ENCODE peak calls at places on chromosomes 12 and 14, in seven cellular contexts. Z is suprapubic skin, U is heart right ventricle, E is esophagus muscularis mucosa, B is sigmoid colon, H is uterus, Q is left ventricle myocardium inferior. C is an unnamed sample.

GRCh38 chr14:74599201-74599809 is 12.7 kb downstream of the LTBP2 start:
- DNase-seq in Z (no peak), U (peak; percentile 47), E (no peak), B (no peak), H (peak; percentile 49), Q (no peak), C (peak; percentile 52)

GRCh38 chr14:75604979-75605825 is 26.8 kb downstream of the FLVCR2 start:
- DNase-seq in Z (no peak), U (no peak), E (no peak), B (no peak), H (no peak), Q (peak; percentile 49), C (no peak)

GRCh38 chr12:1162083-1162760 is 171.2 kb downstream of the ERC1 start:
- DNase-seq in Z (no peak), U (no peak), E (no peak), B (no peak), H (no peak), Q (no peak), C (no peak)

GRCh38 chr14:94384342-94384741 is 4.1 kb downstream of the SERPINA1 start:
- DNase-seq in Z (no peak), U (no peak), E (no peak), B (peak; percentile 17), H (no peak), Q (no peak), C (peak; percentile 35)

GRCh38 chr14:56359245-56359644 is 220.4 kb upstream of the TMEM260 start:
- DNase-seq in Z (no peak), U (no peak), E (no peak), B (no peak), H (no peak), Q (no peak), C (no peak)

GRCh38 chr14:70052990-70053389 is 135.8 kb downstream of the SLC8A3 start:
- DNase-seq in Z (no peak), U (no peak), E (no peak), B (no peak), H (no peak), Q (no peak), C (no peak)

GRCh38 chr12:124862768-124863408 is 776 bp downstream of the SCARB1 start:
- DNase-seq in Z (no peak), U (no peak), E (no peak), B (no peak), H (peak; percentile 21), Q (no peak), C (no peak)

GRCh38 chr14:51581017-51581881 is 70.5 kb upstream of the FRMD6 start:
- DNase-seq in Z (no peak), U (no peak), E (no peak), B (no peak), H (no peak), Q (no peak), C (no peak)

GRCh38 chr14:99393059-99393655 is 87.5 kb downstream of the SETD3 start:
- DNase-seq in Z (no peak), U (peak; percentile 24), E (no peak), B (no peak), H (no peak), Q (no peak), C (no peak)

GRCh38 chr14:97638864-97639263 is 841.7 kb downstream of the VRK1 start:
- DNase-seq in Z (no peak), U (no peak), E (no peak), B (no peak), H (no peak), Q (no peak), C (no peak)

GRCh38 chr12:105214141-105214540 is 21.8 kb downstream of the APPL2 start:
- DNase-seq in Z (no peak), U (no peak), E (no peak), B (no peak), H (no peak), Q (no peak), C (no peak)

GRCh38 chr14:31543969-31544799 is 17.0 kb upstream of the NUBPL start:
- DNase-seq in Z (no peak), U (no peak), E (no peak), B (no peak), H (no peak), Q (no peak), C (no peak)

GRCh38 chr12:10719482-10719881 is 3.6 kb downstream of the YBX3 start:
- DNase-seq in Z (no peak), U (no peak), E (no peak), B (no peak), H (no peak), Q (peak; percentile 22), C (no peak)

GRCh38 chr12:51242150-51242549 is 3.5 kb downstream of the DAZAP2 start:
- DNase-seq in Z (no peak), U (no peak), E (no peak), B (peak; percentile 73), H (no peak), Q (peak; percentile 33), C (peak; percentile 66)

GRCh38 chr12:89461649-89462612 is 62.7 kb downstream of the GALNT4 start:
- DNase-seq in Z (no peak), U (no peak), E (no peak), B (no peak), H (no peak), Q (no peak), C (no peak)

GRCh38 chr12:15886372-15887042 is 4.3 kb downstream of the STRAP start:
- DNase-seq in Z (no peak), U (no peak), E (no peak), B (no peak), H (no peak), Q (no peak), C (no peak)

GRCh38 chr12:89544730-89545184 is 18.9 kb upstream of the POC1B start:
- DNase-seq in Z (no peak), U (peak; percentile 49), E (peak; percentile 90), B (peak; percentile 64), H (no peak), Q (peak; percentile 56), C (peak; percentile 68)

GRCh38 chr14:62181591-62181990 is 419.4 kb downstream of the SNAPC1 start:
- DNase-seq in Z (no peak), U (no peak), E (no peak), B (no peak), H (no peak), Q (no peak), C (no peak)
- TF ChIP-seq CTCF in Z (no peak), U (no peak), E (no peak), B (no peak), H (no peak), Q (no peak), C (no peak)

GRCh38 chr12:75704664-75705063 is 193.3 kb upstream of the KRR1 start:
- DNase-seq in Z (no peak), U (no peak), E (no peak), B (no peak), H (no peak), Q (no peak), C (no peak)

GRCh38 chr12:75708829-75709228 is 197.4 kb upstream of the KRR1 start:
- DNase-seq in Z (no peak), U (no peak), E (no peak), B (no peak), H (no peak), Q (no peak), C (no peak)

GRCh38 chr12:75707983-75708382 is 196.6 kb upstream of the KRR1 start:
- DNase-seq in Z (no peak), U (no peak), E (no peak), B (no peak), H (no peak), Q (no peak), C (no peak)

GRCh38 chr12:75705749-75706719 is 194.6 kb upstream of the KRR1 start:
- DNase-seq in Z (no peak), U (peak; percentile 26), E (no peak), B (peak; percentile 72), H (peak; percentile 45), Q (peak; percentile 48), C (no peak)

DNA sequence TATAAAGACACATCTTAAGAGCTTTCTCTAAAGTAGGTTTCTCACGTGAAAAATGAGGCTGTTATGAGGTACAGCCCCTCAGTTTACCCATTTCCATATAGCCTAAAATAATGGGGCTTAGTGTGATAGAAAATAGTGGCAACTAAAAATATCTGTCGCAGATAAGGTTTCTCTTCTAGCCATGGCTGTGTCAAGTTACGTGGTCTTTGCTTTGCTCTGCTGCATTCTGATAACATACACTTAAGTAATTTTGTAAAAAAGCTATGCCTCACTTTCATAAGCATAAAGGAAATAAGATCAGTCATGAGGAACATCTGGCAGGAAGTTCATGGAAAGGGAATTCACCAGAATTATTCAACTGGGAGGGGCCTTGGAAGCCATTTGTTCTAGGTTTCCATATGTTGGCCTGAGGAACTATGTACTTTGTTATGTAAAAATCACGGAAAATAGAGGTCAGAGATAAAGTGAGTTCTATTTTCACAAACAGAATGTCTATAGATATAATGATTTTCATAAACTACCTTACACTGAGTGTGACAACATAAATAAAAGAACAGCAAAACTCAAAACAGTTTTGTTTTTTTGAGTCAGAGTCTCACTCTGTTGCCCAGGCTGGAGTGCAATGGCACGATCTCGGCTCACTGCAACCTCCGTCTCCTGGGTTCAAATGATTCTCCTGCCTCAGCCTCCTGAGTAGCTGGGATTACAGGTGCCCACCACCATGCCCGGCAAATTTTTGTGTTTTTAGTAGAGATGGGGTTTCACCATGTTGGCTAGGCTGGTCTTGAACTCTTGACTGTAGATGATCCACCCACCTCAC is 195.6 kb upstream of the KRR1 start:
- DNase-seq in Z (no peak), U (no peak), E (no peak), B (no peak), H (no peak), Q (no peak), C (no peak)
- H3K4me1 ChIP-seq in Z (peaks cover 8% of the 10 kb centered on the region), U (peaks cover 74% of the 10 kb centered on the region), E (peaks cover 20% of the 10 kb centered on the region), B (peaks cover 16% of the 10 kb centered on the region), H (no peaks in the 10 kb centered on the region), Q (peaks cover 76% of the 10 kb centered on the region), C (peaks cover 5% of the 10 kb centered on the region)

GRCh38 chr14:50095895-50096294 is 20.5 kb downstream of the VCPKMT start:
- DNase-seq in Z (no peak), U (no peak), E (no peak), B (no peak), H (no peak), Q (no peak), C (no peak)

GRCh38 chr14:50091240-50091914 is 25.0 kb downstream of the VCPKMT start:
- DNase-seq in Z (no peak), U (no peak), E (no peak), B (no peak), H (no peak), Q (no peak), C (no peak)

GRCh38 chr14:50093496-50093895 is 22.9 kb downstream of the VCPKMT start:
- DNase-seq in Z (no peak), U (no peak), E (no peak), B (no peak), H (no peak), Q (no peak), C (no peak)

GRCh38 chr14:50092006-50092555 is 24.3 kb downstream of the VCPKMT start:
- DNase-seq in Z (no peak), U (no peak), E (no peak), B (no peak), H (no peak), Q (no peak), C (no peak)

GRCh38 chr14:50094056-50094455 is 22.3 kb downstream of the VCPKMT start:
- DNase-seq in Z (no peak), U (no peak), E (no peak), B (no peak), H (no peak), Q (no peak), C (no peak)
- TF ChIP-seq CTCF in Z (no peak), U (no peak), E (no peak), B (no peak), H (no peak), Q (no peak), C (no peak)

DNA sequence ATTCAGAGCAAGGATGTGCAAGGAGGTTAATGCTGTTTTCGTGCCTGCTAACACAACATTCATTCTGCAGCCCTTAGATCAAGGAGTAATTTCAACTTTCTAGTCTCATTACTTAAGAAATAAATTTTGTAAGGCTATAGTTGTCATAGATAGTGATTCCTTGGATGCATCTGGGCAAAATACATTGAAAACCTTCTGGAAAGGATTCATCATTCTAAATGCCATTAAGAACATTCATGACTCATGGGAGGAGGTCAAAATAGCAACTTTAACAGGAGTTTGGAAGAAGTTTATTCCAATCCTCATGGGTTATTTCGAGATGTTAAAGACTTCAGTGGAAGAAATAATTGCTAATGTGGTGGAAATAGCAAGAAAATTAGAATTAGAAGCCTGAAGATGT is 283.2 kb downstream of the RPAP3 start:
- DNase-seq in Z (no peak), U (no peak), E (no peak), B (no peak), H (no peak), Q (no peak), C (no peak)
- H3K4me1 ChIP-seq in Z (peaks cover 6% of the 10 kb centered on the region), U (no peaks in the 10 kb centered on the region), E (no peaks in the 10 kb centered on the region), B (peaks cover 14% of the 10 kb centered on the region), H (no peaks in the 10 kb centered on the region), Q (no peaks in the 10 kb centered on the region), C (no peaks in the 10 kb centered on the region)

C was measured in left lung.